ENCODE peak calls at places on chromosomes 3 and 15, in nine cellular contexts. One of them, this sample, is unnamed.

GRCh38 chr3:196397941-196398340 is 34.3 kb downstream of the UBXN7 start:
- DNase-seq in tibial artery: no peak
- DNase-seq in transverse colon: no peak
- DNase-seq in A549: no peak
- DNase-seq in AG04450: no peak
- DNase-seq in lower lobe of right lung: no peak
- DNase-seq in adrenal gland: no peak
- DNase-seq in mucosa of descending colon: no peak
- DNase-seq in Caco-2: no peak
- DNase-seq in this sample: no peak

GRCh38 chr3:58518304-58518789 is 18.6 kb downstream of the ACOX2 start:
- DNase-seq in tibial artery: no peak
- DNase-seq in transverse colon: no peak
- DNase-seq in A549: no peak
- DNase-seq in AG04450: no peak
- DNase-seq in lower lobe of right lung: no peak
- DNase-seq in adrenal gland: no peak
- DNase-seq in mucosa of descending colon: no peak
- DNase-seq in Caco-2: no peak
- DNase-seq in this sample: no peak

GRCh38 chr3:65950340-65951326 is 88.1 kb downstream of the MAGI1 start:
- DNase-seq in tibial artery: no peak
- DNase-seq in transverse colon: no peak
- DNase-seq in A549: no peak
- DNase-seq in AG04450: no peak
- DNase-seq in lower lobe of right lung: no peak
- DNase-seq in adrenal gland: no peak
- DNase-seq in mucosa of descending colon: no peak
- DNase-seq in Caco-2: no peak
- DNase-seq in this sample: no peak

GRCh38 chr3:55894605-55895004 is 407.5 kb upstream of the WNT5A start:
- DNase-seq in tibial artery: no peak
- DNase-seq in transverse colon: no peak
- DNase-seq in A549: no peak
- DNase-seq in AG04450: no peak
- DNase-seq in lower lobe of right lung: no peak
- DNase-seq in adrenal gland: no peak
- DNase-seq in mucosa of descending colon: no peak
- DNase-seq in Caco-2: no peak
- DNase-seq in this sample: no peak

GRCh38 chr15:40016224-40016865 is 22.6 kb downstream of the SRP14 start:
- DNase-seq in tibial artery: no peak
- DNase-seq in transverse colon: no peak
- DNase-seq in A549: no peak
- DNase-seq in AG04450: no peak
- DNase-seq in lower lobe of right lung: no peak
- DNase-seq in adrenal gland: no peak
- DNase-seq in mucosa of descending colon: no peak
- DNase-seq in Caco-2: no peak
- DNase-seq in this sample: no peak

GRCh38 chr3:107716734-107717133 is 194.0 kb downstream of the BBX start:
- DNase-seq in tibial artery: no peak
- DNase-seq in transverse colon: no peak
- DNase-seq in A549: no peak
- DNase-seq in AG04450: no peak
- DNase-seq in lower lobe of right lung: no peak
- DNase-seq in adrenal gland: no peak
- DNase-seq in mucosa of descending colon: no peak
- DNase-seq in Caco-2: no peak
- DNase-seq in this sample: no peak

GRCh38 chr3:4736284-4736861 is 242.9 kb upstream of the BHLHE40 start:
- DNase-seq in tibial artery: no peak
- DNase-seq in transverse colon: no peak
- DNase-seq in A549: no peak
- DNase-seq in AG04450: no peak
- DNase-seq in lower lobe of right lung: peak; percentile 82
- DNase-seq in adrenal gland: no peak
- DNase-seq in mucosa of descending colon: no peak
- DNase-seq in Caco-2: no peak
- DNase-seq in this sample: no peak

GRCh38 chr3:141485578-141486415 is 1.0 kb upstream of the RASA2 start:
- DNase-seq in tibial artery: no peak
- DNase-seq in transverse colon: no peak
- DNase-seq in A549: peak; percentile 31
- DNase-seq in AG04450: no peak
- DNase-seq in lower lobe of right lung: no peak
- DNase-seq in adrenal gland: no peak
- DNase-seq in mucosa of descending colon: peak; percentile 59
- DNase-seq in Caco-2: peak; percentile 75
- DNase-seq in this sample: peak; percentile 41

GRCh38 chr3:16768956-16769355 is 115.8 kb upstream of the PLCL2 start:
- DNase-seq in tibial artery: no peak
- DNase-seq in transverse colon: no peak
- DNase-seq in A549: no peak
- DNase-seq in AG04450: no peak
- DNase-seq in lower lobe of right lung: no peak
- DNase-seq in adrenal gland: no peak
- DNase-seq in mucosa of descending colon: no peak
- DNase-seq in Caco-2: no peak
- DNase-seq in this sample: no peak

GRCh38 chr15:30924353-30924752 is 20.6 kb downstream of the FAN1 start:
- DNase-seq in tibial artery: no peak
- DNase-seq in transverse colon: no peak
- DNase-seq in A549: no peak
- DNase-seq in AG04450: peak; percentile 29
- DNase-seq in lower lobe of right lung: no peak
- DNase-seq in adrenal gland: no peak
- DNase-seq in mucosa of descending colon: no peak
- DNase-seq in Caco-2: no peak
- DNase-seq in this sample: peak; percentile 71

GRCh38 chr3:190497809-190498208 is 16.1 kb upstream of the IL1RAP start:
- DNase-seq in tibial artery: no peak
- DNase-seq in transverse colon: no peak
- DNase-seq in A549: no peak
- DNase-seq in AG04450: no peak
- DNase-seq in lower lobe of right lung: no peak
- DNase-seq in adrenal gland: no peak
- DNase-seq in mucosa of descending colon: no peak
- DNase-seq in Caco-2: no peak
- DNase-seq in this sample: no peak

GRCh38 chr3:169575381-169575780 is 88.1 kb downstream of the MECOM start:
- DNase-seq in tibial artery: no peak
- DNase-seq in transverse colon: no peak
- DNase-seq in A549: no peak
- DNase-seq in AG04450: no peak
- DNase-seq in lower lobe of right lung: no peak
- DNase-seq in adrenal gland: no peak
- DNase-seq in mucosa of descending colon: no peak
- DNase-seq in Caco-2: no peak
- DNase-seq in this sample: peak; percentile 0

GRCh38 chr3:186095584-186096061 is 13.3 kb downstream of the ETV5 start:
- DNase-seq in tibial artery: peak; percentile 67
- DNase-seq in transverse colon: no peak
- DNase-seq in A549: no peak
- DNase-seq in AG04450: no peak
- DNase-seq in lower lobe of right lung: peak; percentile 66
- DNase-seq in adrenal gland: no peak
- DNase-seq in mucosa of descending colon: peak; percentile 53
- DNase-seq in Caco-2: no peak
- DNase-seq in this sample: no peak

GRCh38 chr3:4394048-4394447 is 73.0 kb downstream of the SUMF1 start:
- DNase-seq in tibial artery: no peak
- DNase-seq in transverse colon: peak; percentile 11
- DNase-seq in A549: no peak
- DNase-seq in AG04450: no peak
- DNase-seq in lower lobe of right lung: no peak
- DNase-seq in adrenal gland: no peak
- DNase-seq in mucosa of descending colon: no peak
- DNase-seq in Caco-2: no peak
- DNase-seq in this sample: peak; percentile 32

GRCh38 chr3:159607856-159608255 is 380.8 kb upstream of the IL12A start:
- DNase-seq in tibial artery: no peak
- DNase-seq in transverse colon: no peak
- DNase-seq in A549: no peak
- DNase-seq in AG04450: no peak
- DNase-seq in lower lobe of right lung: no peak
- DNase-seq in adrenal gland: no peak
- DNase-seq in mucosa of descending colon: no peak
- DNase-seq in Caco-2: no peak
- DNase-seq in this sample: no peak

DNA sequence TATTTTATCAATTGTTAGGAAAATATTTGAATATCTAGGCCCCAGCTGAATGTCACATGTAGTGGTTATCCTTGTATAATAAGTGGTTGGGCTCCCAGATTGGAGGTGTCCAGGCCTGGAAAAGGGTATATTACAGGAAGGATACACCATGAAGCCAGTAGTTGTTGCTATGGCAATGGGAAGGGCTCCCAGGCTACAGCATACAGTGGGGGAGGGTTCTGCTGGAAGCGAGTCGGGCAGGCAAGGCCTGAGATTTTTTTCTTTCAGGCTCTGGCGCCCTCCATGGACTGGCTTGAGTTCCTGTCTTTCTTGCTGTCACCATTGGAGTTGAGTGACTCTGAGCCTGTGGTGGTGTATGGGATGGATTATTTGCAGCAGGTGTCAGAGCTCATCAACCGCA is 8.9 kb downstream of the ECE2 start:
- DNase-seq in tibial artery: no peak
- DNase-seq in transverse colon: no peak
- DNase-seq in A549: peak; percentile 78
- DNase-seq in AG04450: no peak
- DNase-seq in lower lobe of right lung: no peak
- DNase-seq in adrenal gland: peak; percentile 72
- DNase-seq in mucosa of descending colon: no peak
- DNase-seq in Caco-2: peak; percentile 77
- DNase-seq in this sample: peak; percentile 67
- TF ChIP-seq CTCF in tibial artery: no peak
- TF ChIP-seq CTCF in transverse colon: peak; percentile 14
- TF ChIP-seq CTCF in A549: peak; percentile 26
- TF ChIP-seq CTCF in AG04450: peak; percentile 43
- TF ChIP-seq CTCF in lower lobe of right lung: no peak
- TF ChIP-seq CTCF in adrenal gland: peak; percentile 59
- TF ChIP-seq CTCF in mucosa of descending colon: no peak
- TF ChIP-seq CTCF in Caco-2: peak; percentile 29
- TF ChIP-seq CTCF in this sample: peak; percentile 56

GRCh38 chr3:14142567-14143270 is 17.9 kb downstream of the TMEM43 start:
- DNase-seq in tibial artery: no peak
- DNase-seq in transverse colon: no peak
- DNase-seq in A549: no peak
- DNase-seq in AG04450: no peak
- DNase-seq in lower lobe of right lung: no peak
- DNase-seq in adrenal gland: no peak
- DNase-seq in mucosa of descending colon: no peak
- DNase-seq in Caco-2: peak; percentile 7
- DNase-seq in this sample: no peak
- H3K4me3 ChIP-seq in tibial artery: no peak overlapping the region
- H3K4me3 ChIP-seq in transverse colon: no peak overlapping the region
- H3K4me3 ChIP-seq in A549: no peak overlapping the region
- H3K4me3 ChIP-seq in AG04450: no peak overlapping the region
- H3K4me3 ChIP-seq in lower lobe of right lung: no peak overlapping the region
- H3K4me3 ChIP-seq in adrenal gland: no peak overlapping the region
- H3K4me3 ChIP-seq in mucosa of descending colon: no peak overlapping the region
- H3K4me3 ChIP-seq in Caco-2: no peak overlapping the region
- H3K4me3 ChIP-seq in this sample: no peak overlapping the region

DNA sequence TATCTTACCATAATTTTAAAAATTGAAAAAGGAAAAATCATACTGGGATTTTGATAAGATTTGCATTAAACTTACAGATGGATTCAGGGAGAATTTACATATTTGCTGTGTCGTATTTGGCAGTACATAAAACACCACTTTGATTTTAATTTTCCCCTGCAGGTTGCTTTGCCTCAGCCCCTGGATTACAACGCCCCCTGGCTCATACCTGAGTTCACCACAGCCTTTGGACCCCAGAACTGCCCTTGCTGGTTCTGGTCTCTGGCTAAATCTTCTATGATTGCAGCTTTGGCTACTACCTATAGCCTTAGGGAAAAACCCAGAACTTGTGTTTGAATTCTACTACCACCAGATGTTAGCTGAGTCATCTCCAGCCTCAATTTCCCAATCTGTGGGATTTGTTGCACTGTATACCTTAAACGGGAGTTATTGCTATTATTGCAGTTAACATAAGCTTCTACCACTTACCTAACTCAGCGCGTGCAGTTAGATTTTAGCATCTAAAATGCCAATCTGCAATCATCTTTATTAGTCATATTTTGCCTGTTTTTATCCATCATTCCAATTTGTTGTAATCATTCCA is 315.7 kb upstream of the GADL1 start:
- DNase-seq in tibial artery: no peak
- DNase-seq in transverse colon: no peak
- DNase-seq in A549: no peak
- DNase-seq in AG04450: no peak
- DNase-seq in lower lobe of right lung: no peak
- DNase-seq in adrenal gland: no peak
- DNase-seq in mucosa of descending colon: no peak
- DNase-seq in Caco-2: no peak
- DNase-seq in this sample: no peak
- TF ChIP-seq CTCF in tibial artery: no peak
- TF ChIP-seq CTCF in transverse colon: no peak
- TF ChIP-seq CTCF in A549: no peak
- TF ChIP-seq CTCF in AG04450: no peak
- TF ChIP-seq CTCF in lower lobe of right lung: no peak
- TF ChIP-seq CTCF in adrenal gland: no peak
- TF ChIP-seq CTCF in mucosa of descending colon: no peak
- TF ChIP-seq CTCF in Caco-2: no peak
- TF ChIP-seq CTCF in this sample: peak; percentile 23

GRCh38 chr3:120763601-120764000 is 21.1 kb downstream of the GTF2E1 start:
- DNase-seq in tibial artery: no peak
- DNase-seq in transverse colon: no peak
- DNase-seq in A549: no peak
- DNase-seq in AG04450: no peak
- DNase-seq in lower lobe of right lung: no peak
- DNase-seq in adrenal gland: no peak
- DNase-seq in mucosa of descending colon: no peak
- DNase-seq in Caco-2: no peak
- DNase-seq in this sample: no peak

GRCh38 chr3:120767106-120767505 is 24.6 kb downstream of the GTF2E1 start:
- DNase-seq in tibial artery: no peak
- DNase-seq in transverse colon: no peak
- DNase-seq in A549: no peak
- DNase-seq in AG04450: peak; percentile 37
- DNase-seq in lower lobe of right lung: no peak
- DNase-seq in adrenal gland: no peak
- DNase-seq in mucosa of descending colon: no peak
- DNase-seq in Caco-2: no peak
- DNase-seq in this sample: peak; percentile 49

GRCh38 chr3:120766576-120766975 is 24.0 kb downstream of the GTF2E1 start:
- DNase-seq in tibial artery: no peak
- DNase-seq in transverse colon: no peak
- DNase-seq in A549: no peak
- DNase-seq in AG04450: no peak
- DNase-seq in lower lobe of right lung: no peak
- DNase-seq in adrenal gland: no peak
- DNase-seq in mucosa of descending colon: no peak
- DNase-seq in Caco-2: no peak
- DNase-seq in this sample: no peak

GRCh38 chr3:120764206-120764605 is 21.7 kb downstream of the GTF2E1 start:
- DNase-seq in tibial artery: no peak
- DNase-seq in transverse colon: no peak
- DNase-seq in A549: no peak
- DNase-seq in AG04450: no peak
- DNase-seq in lower lobe of right lung: no peak
- DNase-seq in adrenal gland: no peak
- DNase-seq in mucosa of descending colon: no peak
- DNase-seq in Caco-2: no peak
- DNase-seq in this sample: no peak

GRCh38 chr3:120765830-120766511 is 23.4 kb downstream of the GTF2E1 start:
- DNase-seq in tibial artery: no peak
- DNase-seq in transverse colon: no peak
- DNase-seq in A549: no peak
- DNase-seq in AG04450: no peak
- DNase-seq in lower lobe of right lung: no peak
- DNase-seq in adrenal gland: no peak
- DNase-seq in mucosa of descending colon: no peak
- DNase-seq in Caco-2: no peak
- DNase-seq in this sample: no peak
- H3K4me3 ChIP-seq in tibial artery: no peak overlapping the region
- H3K4me3 ChIP-seq in transverse colon: no peak overlapping the region
- H3K4me3 ChIP-seq in A549: no peak overlapping the region
- H3K4me3 ChIP-seq in AG04450: no peak overlapping the region
- H3K4me3 ChIP-seq in lower lobe of right lung: no peak overlapping the region
- H3K4me3 ChIP-seq in adrenal gland: no peak overlapping the region
- H3K4me3 ChIP-seq in mucosa of descending colon: no peak overlapping the region
- H3K4me3 ChIP-seq in Caco-2: no peak overlapping the region
- H3K4me3 ChIP-seq in this sample: no peak overlapping the region